ENCODE peak calls at places on chromosomes 5 and 9, in nine cellular contexts. J is hepatocyte, H is prostate gland, W is cardiac muscle cell, F is PC-9, Q is pancreas, C is heart left ventricle, S is brain microvascular endothelial cell, K is tibial nerve. A is an unnamed sample.

GRCh38 chr5:6111131-6111530 is 267.2 kb downstream of the MED10 start:
- DNase-seq in J (no peak), H (no peak), W (no peak), F (no peak), Q (no peak), C (no peak), S (no peak), K (no peak), A (no peak)

GRCh38 chr5:98308960-98309359 is 464.5 kb upstream of the RGMB start:
- DNase-seq in J (no peak), H (no peak), W (peak), F (no peak), Q (no peak), C (no peak), S (no peak), K (no peak), A (no peak)

GRCh38 chr5:164934039-164934438 is 1428.6 kb downstream of the MAT2B start:
- DNase-seq in J (no peak), H (no peak), W (no peak), F (no peak), Q (no peak), C (no peak), S (no peak), K (no peak), A (no peak)

GRCh38 chr5:72470817-72471216 is 36.4 kb downstream of the ZNF366 start:
- DNase-seq in J (no peak), H (no peak), W (peak), F (peak), Q (no peak), C (no peak), S (peak), K (no peak), A (peak)

GRCh38 chr9:124000784-124001444 is 10.7 kb upstream of the LHX2 start:
- DNase-seq in J (no peak), H (no peak), W (no peak), F (no peak), Q (no peak), C (no peak), S (no peak), K (no peak), A (no peak)

GRCh38 chr9:17021379-17021970 is 113.4 kb upstream of the CNTLN start:
- DNase-seq in J (no peak), H (no peak), W (peak), F (no peak), Q (no peak), C (no peak), S (no peak), K (no peak), A (peak)

GRCh38 chr5:51033215-51033614 is 350.0 kb upstream of the ISL1 start:
- DNase-seq in J (no peak), H (no peak), W (no peak), F (no peak), Q (peak), C (peak), S (no peak), K (no peak), A (no peak)

GRCh38 chr9:121742923-121743322 is 91.5 kb downstream of the DAB2IP start:
- DNase-seq in J (no peak), H (no peak), W (no peak), F (no peak), Q (no peak), C (no peak), S (no peak), K (no peak), A (no peak)

GRCh38 chr5:33888582-33888981 is 3.2 kb downstream of the ADAMTS12 start:
- DNase-seq in J (no peak), H (no peak), W (peak), F (no peak), Q (no peak), C (no peak), S (no peak), K (no peak), A (peak)

GRCh38 chr9:136886610-136887597 is 588 bp downstream of the TRAF2 start:
- DNase-seq in J (peak), H (no peak), W (no peak), F (no peak), Q (peak), C (no peak), S (no peak), K (no peak), A (no peak)

GRCh38 chr9:130073373-130073772 is 19.7 kb downstream of the GPR107 start:
- DNase-seq in J (peak), H (no peak), W (peak), F (no peak), Q (no peak), C (no peak), S (peak), K (no peak), A (peak)

GRCh38 chr5:73446631-73447233 is 1.8 kb downstream of the FOXD1 start:
- DNase-seq in J (no peak), H (no peak), W (no peak), F (no peak), Q (no peak), C (no peak), S (no peak), K (no peak), A (no peak)

GRCh38 chr9:71115448-71115975 is 5.9 kb downstream of the TRPM3 start:
- DNase-seq in J (no peak), H (no peak), W (peak), F (no peak), Q (no peak), C (no peak), S (no peak), K (no peak), A (no peak)

GRCh38 chr5:159965031-159965837 is 43.7 kb upstream of the TTC1 start:
- DNase-seq in J (peak), H (no peak), W (peak), F (no peak), Q (peak), C (peak), S (peak), K (no peak), A (peak)

GRCh38 chr9:127629468-127630081 is 17.5 kb downstream of the STXBP1 start:
- DNase-seq in J (no peak), H (no peak), W (no peak), F (no peak), Q (no peak), C (no peak), S (no peak), K (no peak), A (no peak)

GRCh38 chr9:106934424-106934823 is 71.5 kb downstream of the ZNF462 start:
- DNase-seq in J (no peak), H (no peak), W (no peak), F (no peak), Q (no peak), C (no peak), S (no peak), K (no peak), A (no peak)

GRCh38 chr5:105639068-105639467 is 2031.7 kb downstream of the EFNA5 start:
- DNase-seq in J (peak), H (no peak), W (no peak), F (no peak), Q (no peak), C (peak), S (no peak), K (no peak), A (no peak)

GRCh38 chr9:128382261-128382660 is 11.1 kb downstream of the URM1 start:
- DNase-seq in J (no peak), H (no peak), W (no peak), F (no peak), Q (no peak), C (no peak), S (no peak), K (no peak), A (no peak)

GRCh38 chr5:67581203-67581602 is 384.6 kb upstream of the CD180 start:
- DNase-seq in J (no peak), H (no peak), W (no peak), F (no peak), Q (no peak), C (no peak), S (no peak), K (no peak), A (peak)

GRCh38 chr5:73382412-73382795 is 66.2 kb downstream of the FOXD1 start:
- DNase-seq in J (no peak), H (no peak), W (no peak), F (no peak), Q (no peak), C (no peak), S (no peak), K (no peak), A (no peak)

GRCh38 chr9:129513856-129514496 is 106.9 kb downstream of the C9orf50 start:
- DNase-seq in J (no peak), H (no peak), W (no peak), F (no peak), Q (no peak), C (no peak), S (no peak), K (no peak), A (no peak)

GRCh38 chr5:106639488-106639887 is 1031.2 kb downstream of the EFNA5 start:
- DNase-seq in J (no peak), H (no peak), W (no peak), F (no peak), Q (no peak), C (no peak), S (no peak), K (no peak), A (no peak)

GRCh38 chr9:5186416-5187169 is 1.2 kb upstream of the INSL6 start:
- DNase-seq in J (peak), H (peak), W (peak), F (peak), Q (no peak), C (peak), S (peak), K (no peak), A (peak)

GRCh38 chr5:38994329-38994927 is 79.8 kb downstream of the RICTOR start:
- DNase-seq in J (peak), H (peak), W (peak), F (peak), Q (no peak), C (peak), S (peak), K (no peak), A (peak)

GRCh38 chr9:127496974-127497373 is 45.7 kb downstream of the LRSAM1 start:
- DNase-seq in J (no peak), H (no peak), W (no peak), F (no peak), Q (no peak), C (no peak), S (no peak), K (no peak), A (no peak)

GRCh38 chr9:15961217-15961616 is 408.4 kb downstream of the CCDC171 start:
- DNase-seq in J (no peak), H (no peak), W (peak), F (no peak), Q (no peak), C (no peak), S (no peak), K (no peak), A (peak)

GRCh38 chr5:33462456-33462855 is 21.7 kb downstream of the TARS1 start:
- DNase-seq in J (no peak), H (no peak), W (no peak), F (no peak), Q (no peak), C (no peak), S (no peak), K (no peak), A (peak)

GRCh38 chr9:135291165-135291564 is 188.4 kb upstream of the PPP1R26 start:
- DNase-seq in J (no peak), H (no peak), W (no peak), F (no peak), Q (peak), C (peak), S (no peak), K (no peak), A (no peak)

GRCh38 chr5:94021246-94021645 is 279.8 kb upstream of the POU5F2 start:
- DNase-seq in J (no peak), H (no peak), W (peak), F (peak), Q (no peak), C (no peak), S (peak), K (no peak), A (peak)

GRCh38 chr5:61731946-61732314 is 399.9 kb downstream of the ZSWIM6 start:
- DNase-seq in J (no peak), H (no peak), W (no peak), F (no peak), Q (no peak), C (no peak), S (no peak), K (no peak), A (no peak)
- H3K4me3 ChIP-seq in J (no peak), H (no peak), W (no peak), F (no peak), Q (no peak), C (peak), S (no peak), K (no peak), A (no peak)

DNA sequence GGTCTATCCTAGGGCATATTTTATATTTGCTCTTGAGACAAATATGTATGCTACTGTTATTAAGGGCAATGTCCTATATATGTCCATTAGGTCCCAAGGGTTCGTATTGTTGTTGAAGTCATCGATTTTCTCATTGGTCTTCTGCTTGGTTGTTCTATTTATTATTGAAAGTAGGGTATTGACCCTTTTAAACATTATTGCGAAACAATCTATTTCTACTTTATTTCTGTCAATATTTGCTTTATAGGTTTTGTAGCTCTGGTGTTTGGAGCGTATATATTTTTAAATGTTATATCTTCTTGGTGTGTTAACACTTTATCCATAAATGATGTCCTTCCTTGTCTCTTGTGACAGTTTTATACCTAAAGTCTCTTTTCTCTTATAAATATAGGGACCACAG is 16.2 kb upstream of the DIRAS2 start:
- DNase-seq in J (no peak), H (no peak), W (no peak), F (no peak), Q (no peak), C (no peak), S (no peak), K (no peak), A (no peak)
- TF ChIP-seq CTCF in J (no peak), H (no peak), W (no peak), F (no peak), Q (no peak), C (no peak), S (no peak), K (no peak), A (no peak)

GRCh38 chr5:180811623-180812119 is 9.1 kb upstream of the MGAT1 start:
- DNase-seq in J (no peak), H (peak), W (no peak), F (peak), Q (no peak), C (no peak), S (no peak), K (no peak), A (no peak)
- H3K4me3 ChIP-seq in J (no peak), H (no peak), W (no peak), F (peak), Q (peak), C (peak), S (no peak), K (no peak), A (peak)

DNA sequence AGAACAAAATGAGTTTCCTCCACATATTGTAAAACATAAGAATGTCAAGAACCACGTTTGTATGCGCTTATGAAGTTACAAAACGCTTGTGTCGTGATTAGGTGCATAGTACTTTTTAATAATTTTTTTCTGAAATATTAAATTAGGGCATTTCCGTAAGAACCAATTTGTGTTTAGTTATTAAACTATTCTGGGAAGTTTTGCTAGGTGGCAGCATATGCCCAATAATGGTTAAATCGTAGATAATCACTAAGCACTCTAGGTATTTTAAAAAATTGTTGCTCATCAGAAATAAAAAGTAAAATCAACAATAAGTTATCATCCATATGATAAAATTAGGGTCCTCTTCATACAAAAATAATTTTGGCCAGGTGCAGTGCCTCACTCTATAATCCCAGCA is 5.4 kb downstream of the SRFBP1 start:
- DNase-seq in J (no peak), H (no peak), W (peak), F (no peak), Q (no peak), C (no peak), S (peak), K (no peak), A (peak)
- TF ChIP-seq CTCF in J (peak), H (peak), W (peak), F (peak), Q (no peak), C (no peak), S (peak), K (no peak), A (peak)

A was measured in AG10803.